ENCODE peak calls at places on chromosomes 16 and 17, in nine cellular contexts. Z is CD8-positive, alpha-beta T cell; I is ovary; M is stomach; B is transverse colon; F is prostate gland; L is testis; K is thoracic aorta; G is mammary epithelial cell. Q is an unnamed sample. For H3K36me3 and H3K4me1, the result is how much of the 10 kb centered on the place peaks cover.

GRCh38 chr17:78600181-78600651 is 23.0 kb upstream of the DNAH17 start:
- DNase-seq in Z (no peak), I (no peak), M (no peak), B (no peak), F (no peak), L (no peak), K (no peak), G (no peak), Q (no peak)

GRCh38 chr17:48593840-48594411 is 347 bp upstream of the HOXB5 start:
- DNase-seq in Z (peak), I (peak), M (peak), B (peak), F (peak), L (peak), K (no peak), G (peak), Q (peak)

GRCh38 chr17:42184717-42185496 is at the start of gene HCRT:
- DNase-seq in Z (no peak), I (no peak), M (no peak), B (no peak), F (no peak), L (no peak), K (no peak), G (no peak), Q (peak)

GRCh38 chr16:26787924-26788323 is 278.8 kb upstream of the C16orf82 start:
- DNase-seq in Z (no peak), I (no peak), M (no peak), B (no peak), F (no peak), L (peak), K (no peak), G (no peak), Q (no peak)

GRCh38 chr16:87368029-87368765 is 15.4 kb downstream of the FBXO31 start:
- DNase-seq in Z (no peak), I (no peak), M (no peak), B (no peak), F (no peak), L (no peak), K (no peak), G (no peak), Q (no peak)

GRCh38 chr17:82959990-82960418 is 119.4 kb upstream of the METRNL start:
- DNase-seq in Z (no peak), I (no peak), M (peak), B (no peak), F (no peak), L (peak), K (no peak), G (no peak), Q (peak)

GRCh38 chr17:58046230-58047094 is 36.8 kb upstream of the DYNLL2 start:
- DNase-seq in Z (no peak), I (no peak), M (no peak), B (no peak), F (no peak), L (no peak), K (no peak), G (no peak), Q (no peak)

GRCh38 chr17:47717261-47717697 is 15.8 kb upstream of the TBX21 start:
- DNase-seq in Z (no peak), I (no peak), M (no peak), B (no peak), F (no peak), L (no peak), K (no peak), G (no peak), Q (no peak)

GRCh38 chr17:77375917-77376651 is 235.3 kb downstream of the SEC14L1 start:
- DNase-seq in Z (peak), I (peak), M (peak), B (peak), F (no peak), L (peak), K (no peak), G (peak), Q (peak)

GRCh38 chr17:79778504-79779087 is 648 bp downstream of the CBX2 start:
- DNase-seq in Z (no peak), I (peak), M (no peak), B (no peak), F (no peak), L (no peak), K (no peak), G (no peak), Q (peak)

GRCh38 chr17:64291268-64291851 is 28.3 kb upstream of the TEX2 start:
- DNase-seq in Z (no peak), I (no peak), M (no peak), B (no peak), F (no peak), L (peak), K (no peak), G (no peak), Q (no peak)

DNA sequence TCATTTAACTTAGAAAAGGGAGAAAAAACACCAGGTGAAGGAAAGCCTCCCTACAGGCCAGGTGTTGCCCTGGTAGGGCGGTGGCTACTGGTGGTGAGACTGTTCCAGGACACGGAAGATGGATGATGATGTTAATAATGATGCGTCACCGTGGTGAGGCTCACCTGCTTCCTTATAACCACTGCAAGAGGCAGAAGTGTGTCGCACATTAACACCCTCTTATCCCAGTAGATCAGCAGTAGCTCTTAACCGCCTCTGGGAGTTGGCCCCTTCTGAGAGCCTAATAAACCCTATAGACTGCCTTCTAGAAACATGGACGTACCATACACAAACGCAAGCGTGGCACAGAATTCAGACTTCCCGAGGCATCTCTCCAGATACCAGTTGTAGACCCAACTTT is 7.8 kb downstream of the BFAR start:
- DNase-seq in Z (no peak), I (no peak), M (no peak), B (peak), F (no peak), L (no peak), K (no peak), G (peak), Q (no peak)
- H3K36me3 ChIP-seq in Z (under half), I (under half), M (under half), B (under half), F (under half), L (under half), K (under half), G (under half), Q (under half)

DNA sequence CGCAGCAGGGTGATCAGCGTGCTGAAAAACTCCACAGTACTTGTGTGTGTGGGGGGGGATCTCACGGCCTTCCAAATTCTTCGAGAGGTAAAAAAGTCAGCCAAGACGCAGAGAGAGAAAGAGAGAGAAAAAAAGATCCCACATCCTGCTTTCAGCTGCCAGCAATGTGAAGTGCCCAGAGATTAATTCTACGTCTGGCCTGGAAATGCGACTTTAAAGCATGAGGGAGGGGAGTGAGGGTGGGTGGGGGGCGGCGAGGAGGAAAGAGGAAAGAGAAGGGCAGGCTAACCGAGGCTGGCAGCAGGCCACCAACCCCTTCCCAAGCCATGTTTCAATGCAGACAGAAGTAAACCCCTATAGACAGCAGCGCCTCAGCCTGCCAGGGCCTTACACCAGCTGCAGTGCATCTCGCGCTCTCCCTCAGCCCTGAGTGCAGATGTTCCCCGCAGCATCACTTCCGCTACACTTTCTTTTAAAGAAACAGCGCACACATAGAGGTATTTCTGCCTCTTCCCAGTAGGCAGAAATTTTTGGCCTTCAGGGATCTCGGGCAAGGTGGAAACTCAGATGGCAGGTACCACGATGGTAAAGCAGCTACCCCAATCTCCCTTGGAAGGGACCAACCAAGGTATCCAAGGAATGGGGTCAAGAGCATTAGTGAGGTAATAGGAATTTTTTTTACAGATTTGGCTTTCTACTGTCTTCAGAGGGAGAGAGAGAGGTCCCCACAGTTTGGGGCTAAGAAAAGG is 87.8 kb downstream of the SMG6 start:
- DNase-seq in Z (peak), I (peak), M (peak), B (peak), F (no peak), L (peak), K (no peak), G (no peak), Q (peak)
- H3K27ac ChIP-seq in Z (peak), I (peak), M (peak), B (peak), F (peak), L (peak), K (peak), G (no peak), Q (peak)

GRCh38 chr16:23145608-23146007 is 3.6 kb downstream of the USP31 start:
- DNase-seq in Z (no peak), I (no peak), M (no peak), B (no peak), F (no peak), L (no peak), K (no peak), G (peak), Q (no peak)

GRCh38 chr16:23141500-23141899 is 7.8 kb downstream of the USP31 start:
- DNase-seq in Z (no peak), I (no peak), M (no peak), B (no peak), F (no peak), L (no peak), K (no peak), G (no peak), Q (no peak)

GRCh38 chr16:23141959-23142740 is 7.1 kb downstream of the USP31 start:
- DNase-seq in Z (no peak), I (no peak), M (no peak), B (no peak), F (peak), L (no peak), K (no peak), G (peak), Q (no peak)

GRCh38 chr16:23145186-23145585 is 4.1 kb downstream of the USP31 start:
- DNase-seq in Z (no peak), I (no peak), M (no peak), B (no peak), F (peak), L (no peak), K (no peak), G (peak), Q (no peak)

DNA sequence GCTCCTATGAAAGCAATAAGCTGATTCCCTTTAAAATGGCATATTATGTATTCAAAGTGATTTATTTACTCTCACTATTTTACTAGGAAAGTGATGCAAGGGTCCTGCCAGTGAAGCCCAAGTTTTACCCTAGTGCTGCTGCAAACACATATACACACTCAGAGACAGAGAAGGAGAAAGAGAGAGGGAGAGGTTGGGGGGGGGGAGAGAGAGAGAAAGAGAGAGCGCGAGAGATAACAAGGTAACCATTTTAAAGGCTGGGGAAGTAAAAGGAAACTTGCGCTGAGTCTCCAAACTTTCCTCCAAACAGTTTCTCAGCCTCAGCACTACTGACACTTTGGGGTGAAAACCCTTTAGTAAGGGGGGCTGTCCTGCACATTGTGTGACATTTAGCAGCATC is 5.9 kb downstream of the USP31 start:
- DNase-seq in Z (no peak), I (no peak), M (no peak), B (no peak), F (no peak), L (no peak), K (no peak), G (no peak), Q (no peak)
- H3K4me1 ChIP-seq in Z (under half), I (under half), M (half or more), B (under half), F (under half), L (under half), K (under half), G (half or more), Q (under half)

DNA sequence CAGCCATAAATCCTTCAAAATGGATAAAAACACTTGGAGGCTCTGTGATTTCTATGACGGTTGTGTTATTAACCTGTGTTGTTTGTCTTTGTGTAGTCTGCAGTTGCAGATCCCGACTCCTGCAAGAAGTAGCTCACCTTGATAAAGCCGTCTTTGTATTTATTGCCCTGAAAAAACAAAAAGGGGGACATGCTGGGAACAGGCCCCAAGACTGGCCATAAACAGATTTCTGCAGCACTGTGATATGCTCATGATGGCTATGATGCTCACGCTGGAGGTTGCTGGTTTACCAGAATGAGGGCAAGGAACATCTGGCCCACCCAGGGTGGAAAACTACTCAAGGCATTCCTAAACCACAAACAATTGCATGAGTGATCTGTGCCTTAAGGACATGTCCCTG is 71.0 kb downstream of the LGALS9 start:
- DNase-seq in Z (no peak), I (no peak), M (no peak), B (no peak), F (no peak), L (no peak), K (no peak), G (no peak), Q (no peak)
- H3K36me3 ChIP-seq in Z (under half), I (under half), M (under half), B (under half), F (under half), L (under half), K (under half), G (under half), Q (under half)

GRCh38 chr17:81804559-81805399 is 829 bp downstream of the GCGR start:
- DNase-seq in Z (no peak), I (no peak), M (no peak), B (no peak), F (no peak), L (no peak), K (no peak), G (no peak), Q (no peak)

GRCh38 chr17:81802048-81802758 is 1.7 kb upstream of the GCGR start:
- DNase-seq in Z (no peak), I (no peak), M (no peak), B (no peak), F (no peak), L (no peak), K (no peak), G (no peak), Q (no peak)

GRCh38 chr17:81805707-81806460 is 1.9 kb downstream of the GCGR start:
- DNase-seq in Z (no peak), I (no peak), M (no peak), B (no peak), F (no peak), L (no peak), K (no peak), G (no peak), Q (no peak)

GRCh38 chr17:81802856-81803643 is 900 bp upstream of the GCGR start:
- DNase-seq in Z (no peak), I (no peak), M (no peak), B (no peak), F (no peak), L (no peak), K (no peak), G (no peak), Q (no peak)

GRCh38 chr17:81803728-81804558 is at the start of gene GCGR:
- DNase-seq in Z (no peak), I (no peak), M (no peak), B (no peak), F (no peak), L (no peak), K (no peak), G (no peak), Q (no peak)
- H3K27ac ChIP-seq in Z (no peak), I (no peak), M (no peak), B (no peak), F (no peak), L (no peak), K (no peak), G (no peak), Q (no peak)

GRCh38 chr17:73311428-73311780 is 397 bp downstream of the CDC42EP4 start:
- DNase-seq in Z (no peak), I (no peak), M (no peak), B (no peak), F (no peak), L (no peak), K (no peak), G (no peak), Q (no peak)

GRCh38 chr17:73316919-73317505 is 5.2 kb upstream of the CDC42EP4 start:
- DNase-seq in Z (no peak), I (no peak), M (no peak), B (no peak), F (no peak), L (no peak), K (no peak), G (no peak), Q (no peak)

GRCh38 chr17:73311781-73312641 is at the start of gene CDC42EP4:
- DNase-seq in Z (peak), I (peak), M (peak), B (peak), F (peak), L (peak), K (peak), G (peak), Q (peak)

GRCh38 chr17:73315481-73315880 is 3.7 kb upstream of the CDC42EP4 start:
- DNase-seq in Z (no peak), I (no peak), M (no peak), B (no peak), F (no peak), L (no peak), K (no peak), G (no peak), Q (no peak)

GRCh38 chr17:73313526-73314127 is 1.8 kb upstream of the CDC42EP4 start:
- DNase-seq in Z (no peak), I (no peak), M (no peak), B (no peak), F (no peak), L (no peak), K (no peak), G (no peak), Q (no peak)
- H3K4me1 ChIP-seq in Z (under half), I (under half), M (under half), B (under half), F (under half), L (under half), K (under half), G (under half), Q (under half)

DNA sequence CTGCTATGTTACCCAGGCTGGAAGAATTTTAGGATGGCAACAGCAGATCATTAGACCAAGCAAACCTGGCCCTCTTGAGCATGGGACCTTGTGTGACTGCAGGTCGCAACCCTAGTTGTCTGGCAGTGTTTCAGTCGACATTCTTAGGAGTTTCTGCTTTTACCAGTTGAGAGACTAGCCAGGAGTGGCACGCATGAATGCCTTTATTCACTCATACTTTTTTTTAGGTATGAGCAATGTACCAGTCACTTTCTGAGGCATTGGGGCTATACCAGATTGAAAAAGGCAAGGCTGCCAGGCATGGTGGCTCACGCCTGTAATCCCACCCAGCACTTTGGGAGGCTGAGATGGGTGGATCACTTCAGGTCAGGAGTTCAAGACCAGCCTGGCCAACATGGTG is 28.2 kb upstream of the HAS3 start:
- DNase-seq in Z (no peak), I (no peak), M (no peak), B (no peak), F (no peak), L (no peak), K (no peak), G (peak), Q (no peak)
- H3K36me3 ChIP-seq in Z (under half), I (under half), M (under half), B (under half), F (under half), L (under half), K (under half), G (under half), Q (under half)

Q was measured in SJCRH30.